ENCODE peak calls at places on chromosomes 11 and 22, in ten cellular contexts. One of them, this sample, is unnamed.

GRCh38 chr22:29539105-29539504 is 14.5 kb downstream of the THOC5 start:
- DNase-seq in stimulated activated CD4-positive, alpha-beta T cell treated with anti-CD3 and anti-CD28 coated beads, TNF-alpha, amount 100 ng/mL, for 48 hours: no peak
- DNase-seq in NCI-H510A treated with DMSO at 0.1 percent for 48 hours: no peak
- DNase-seq in NCI-H1092 treated with DMSO at 0.1 percent for 48 hours: no peak
- DNase-seq in COR-L47: no peak
- DNase-seq in stimulated activated naive CD4-positive, alpha-beta T cell: no peak
- DNase-seq in SK-MEL-5: no peak
- DNase-seq in ELF-1: no peak
- DNase-seq in WTC11: no peak
- DNase-seq in left cardiac atrium: no peak
- DNase-seq in this sample: no peak

GRCh38 chr11:9687736-9688494 is 24.0 kb downstream of the SWAP70 start:
- DNase-seq in stimulated activated CD4-positive, alpha-beta T cell treated with anti-CD3 and anti-CD28 coated beads, TNF-alpha, amount 100 ng/mL, for 48 hours: no peak
- DNase-seq in NCI-H510A treated with DMSO at 0.1 percent for 48 hours: no peak
- DNase-seq in NCI-H1092 treated with DMSO at 0.1 percent for 48 hours: no peak
- DNase-seq in COR-L47: no peak
- DNase-seq in stimulated activated naive CD4-positive, alpha-beta T cell: no peak
- DNase-seq in SK-MEL-5: no peak
- DNase-seq in ELF-1: no peak
- DNase-seq in WTC11: no peak
- DNase-seq in left cardiac atrium: no peak
- DNase-seq in this sample: no peak

GRCh38 chr11:2847511-2847910 is 38.1 kb downstream of the CDKN1C start:
- DNase-seq in stimulated activated CD4-positive, alpha-beta T cell treated with anti-CD3 and anti-CD28 coated beads, TNF-alpha, amount 100 ng/mL, for 48 hours: no peak
- DNase-seq in NCI-H510A treated with DMSO at 0.1 percent for 48 hours: no peak
- DNase-seq in NCI-H1092 treated with DMSO at 0.1 percent for 48 hours: peak; percentile 11
- DNase-seq in COR-L47: peak; percentile 45
- DNase-seq in stimulated activated naive CD4-positive, alpha-beta T cell: no peak
- DNase-seq in SK-MEL-5: no peak
- DNase-seq in ELF-1: no peak
- DNase-seq in WTC11: no peak
- DNase-seq in left cardiac atrium: no peak
- DNase-seq in this sample: no peak

GRCh38 chr11:114316980-114317675 is 20.9 kb downstream of the NNMT start:
- DNase-seq in stimulated activated CD4-positive, alpha-beta T cell treated with anti-CD3 and anti-CD28 coated beads, TNF-alpha, amount 100 ng/mL, for 48 hours: no peak
- DNase-seq in NCI-H510A treated with DMSO at 0.1 percent for 48 hours: no peak
- DNase-seq in NCI-H1092 treated with DMSO at 0.1 percent for 48 hours: no peak
- DNase-seq in COR-L47: no peak
- DNase-seq in stimulated activated naive CD4-positive, alpha-beta T cell: no peak
- DNase-seq in SK-MEL-5: no peak
- DNase-seq in ELF-1: no peak
- DNase-seq in WTC11: no peak
- DNase-seq in left cardiac atrium: peak; percentile 36
- DNase-seq in this sample: no peak

GRCh38 chr11:35487532-35488078 is 37.8 kb downstream of the PAMR1 start:
- DNase-seq in stimulated activated CD4-positive, alpha-beta T cell treated with anti-CD3 and anti-CD28 coated beads, TNF-alpha, amount 100 ng/mL, for 48 hours: no peak
- DNase-seq in NCI-H510A treated with DMSO at 0.1 percent for 48 hours: peak; percentile 5
- DNase-seq in NCI-H1092 treated with DMSO at 0.1 percent for 48 hours: peak; percentile 23
- DNase-seq in COR-L47: peak; percentile 55
- DNase-seq in stimulated activated naive CD4-positive, alpha-beta T cell: no peak
- DNase-seq in SK-MEL-5: peak; percentile 62
- DNase-seq in ELF-1: peak; percentile 67
- DNase-seq in WTC11: peak; percentile 80
- DNase-seq in left cardiac atrium: no peak
- DNase-seq in this sample: no peak

GRCh38 chr11:75541301-75541929 is 15.7 kb upstream of the GDPD5 start:
- DNase-seq in stimulated activated CD4-positive, alpha-beta T cell treated with anti-CD3 and anti-CD28 coated beads, TNF-alpha, amount 100 ng/mL, for 48 hours: no peak
- DNase-seq in NCI-H510A treated with DMSO at 0.1 percent for 48 hours: no peak
- DNase-seq in NCI-H1092 treated with DMSO at 0.1 percent for 48 hours: no peak
- DNase-seq in COR-L47: no peak
- DNase-seq in stimulated activated naive CD4-positive, alpha-beta T cell: no peak
- DNase-seq in SK-MEL-5: no peak
- DNase-seq in ELF-1: no peak
- DNase-seq in WTC11: no peak
- DNase-seq in left cardiac atrium: no peak
- DNase-seq in this sample: no peak

GRCh38 chr11:47864910-47865309 is 16.8 kb upstream of the NUP160 start:
- DNase-seq in stimulated activated CD4-positive, alpha-beta T cell treated with anti-CD3 and anti-CD28 coated beads, TNF-alpha, amount 100 ng/mL, for 48 hours: no peak
- DNase-seq in NCI-H510A treated with DMSO at 0.1 percent for 48 hours: no peak
- DNase-seq in NCI-H1092 treated with DMSO at 0.1 percent for 48 hours: no peak
- DNase-seq in COR-L47: no peak
- DNase-seq in stimulated activated naive CD4-positive, alpha-beta T cell: no peak
- DNase-seq in SK-MEL-5: no peak
- DNase-seq in ELF-1: no peak
- DNase-seq in WTC11: no peak
- DNase-seq in left cardiac atrium: no peak
- DNase-seq in this sample: no peak

GRCh38 chr11:86632499-86633269 is 39.7 kb downstream of the ME3 start:
- DNase-seq in stimulated activated CD4-positive, alpha-beta T cell treated with anti-CD3 and anti-CD28 coated beads, TNF-alpha, amount 100 ng/mL, for 48 hours: peak; percentile 43
- DNase-seq in NCI-H510A treated with DMSO at 0.1 percent for 48 hours: no peak
- DNase-seq in NCI-H1092 treated with DMSO at 0.1 percent for 48 hours: no peak
- DNase-seq in COR-L47: no peak
- DNase-seq in stimulated activated naive CD4-positive, alpha-beta T cell: no peak
- DNase-seq in SK-MEL-5: peak; percentile 68
- DNase-seq in ELF-1: peak; percentile 79
- DNase-seq in WTC11: peak; percentile 33
- DNase-seq in left cardiac atrium: no peak
- DNase-seq in this sample: no peak

This sample was measured in effector CD4-positive, alpha-beta T cell.